ENCODE peak calls at places on chromosome 1, in eight cellular contexts. X, O, A, Q, J, C, K and Z are unnamed samples.

GRCh38 chr1:163747261-163747660 is 425.5 kb downstream of the NUF2 start:
- DNase-seq in X (no peak), O (no peak), A (no peak), Q (no peak), J (peak; percentile 50), C (peak; percentile 47), K (peak; percentile 13), Z (no peak)

GRCh38 chr1:84749427-84749826 is 59.2 kb upstream of the SSX2IP start:
- DNase-seq in X (no peak), O (no peak), A (no peak), Q (no peak), J (peak; percentile 81), C (no peak), K (no peak), Z (no peak)

GRCh38 chr1:184386271-184387068 is at the start of gene C1orf21:
- DNase-seq in X (peak; percentile 91), O (peak; percentile 86), A (no peak), Q (peak; percentile 93), J (peak; percentile 92), C (peak; percentile 27), K (peak; percentile 86), Z (peak; percentile 35)

GRCh38 chr1:85109475-85109874 is 61.2 kb upstream of the MCOLN3 start:
- DNase-seq in X (peak; percentile 59), O (peak; percentile 67), A (peak; percentile 54), Q (peak; percentile 58), J (peak; percentile 74), C (peak; percentile 15), K (peak; percentile 65), Z (peak; percentile 23)

GRCh38 chr1:236280438-236281285 is 1.1 kb downstream of the ERO1B start:
- DNase-seq in X (peak; percentile 23), O (no peak), A (no peak), Q (peak; percentile 24), J (no peak), C (no peak), K (no peak), Z (no peak)

GRCh38 chr1:188958461-188959115 is 1519.1 kb downstream of the BRINP3 start:
- DNase-seq in X (no peak), O (no peak), A (no peak), Q (no peak), J (no peak), C (no peak), K (peak; percentile 30), Z (no peak)

GRCh38 chr1:90187186-90187585 is 192.3 kb downstream of the ZNF326 start:
- DNase-seq in X (no peak), O (no peak), A (no peak), Q (no peak), J (no peak), C (no peak), K (no peak), Z (no peak)

GRCh38 chr1:85661767-85662166 is 46.5 kb downstream of the ZNHIT6 start:
- DNase-seq in X (no peak), O (no peak), A (no peak), Q (no peak), J (no peak), C (no peak), K (no peak), Z (no peak)

GRCh38 chr1:200737647-200738296 is 921 bp upstream of the CAMSAP2 start:
- DNase-seq in X (no peak), O (no peak), A (no peak), Q (no peak), J (no peak), C (no peak), K (no peak), Z (no peak)

GRCh38 chr1:103520822-103521221 is 4.7 kb upstream of the RNPC3 start:
- DNase-seq in X (no peak), O (no peak), A (no peak), Q (no peak), J (no peak), C (no peak), K (no peak), Z (no peak)

GRCh38 chr1:31310131-31310530 is 13.3 kb downstream of the ZCCHC17 start:
- DNase-seq in X (no peak), O (no peak), A (no peak), Q (no peak), J (no peak), C (no peak), K (no peak), Z (no peak)

GRCh38 chr1:27686223-27686990 is 14.4 kb upstream of the IFI6 start:
- DNase-seq in X (peak; percentile 90), O (peak; percentile 81), A (no peak), Q (no peak), J (peak; percentile 41), C (no peak), K (no peak), Z (no peak)

GRCh38 chr1:94055459-94056122 is 65.4 kb downstream of the ABCA4 start:
- DNase-seq in X (no peak), O (no peak), A (no peak), Q (no peak), J (peak; percentile 26), C (no peak), K (no peak), Z (no peak)

GRCh38 chr1:22110016-22110415 is 32.9 kb downstream of the WNT4 start:
- DNase-seq in X (no peak), O (no peak), A (no peak), Q (no peak), J (no peak), C (no peak), K (no peak), Z (no peak)

DNA sequence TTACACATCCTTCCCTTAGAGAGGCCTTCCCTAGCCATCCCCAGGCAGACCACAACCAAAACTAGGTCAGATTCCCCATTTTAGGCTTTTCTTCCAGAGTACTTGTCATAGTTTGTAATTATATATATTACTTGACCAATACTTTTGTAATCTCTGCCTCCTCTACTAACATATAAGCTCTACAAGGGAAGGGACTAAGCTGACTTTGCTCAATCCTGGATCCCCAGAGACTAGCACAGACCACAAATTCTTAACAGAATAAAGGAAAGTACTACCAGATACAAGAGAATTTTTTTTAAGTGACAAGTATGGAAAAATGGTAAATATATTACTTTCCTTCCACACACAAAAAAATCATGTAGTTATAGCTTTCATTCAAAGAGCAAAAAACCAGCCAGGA is 2.0 kb downstream of the ZMYM6 start:
- DNase-seq in X (no peak), O (no peak), A (no peak), Q (no peak), J (no peak), C (no peak), K (no peak), Z (no peak)
- H3K4me3 ChIP-seq in X (no peak overlapping the region), O (peak overlapping the region; percentile 3), A (no peak overlapping the region), Q (no peak overlapping the region), J (peak overlapping the region; percentile 53), C (no peak overlapping the region), K (no peak overlapping the region), Z (no peak overlapping the region)

DNA sequence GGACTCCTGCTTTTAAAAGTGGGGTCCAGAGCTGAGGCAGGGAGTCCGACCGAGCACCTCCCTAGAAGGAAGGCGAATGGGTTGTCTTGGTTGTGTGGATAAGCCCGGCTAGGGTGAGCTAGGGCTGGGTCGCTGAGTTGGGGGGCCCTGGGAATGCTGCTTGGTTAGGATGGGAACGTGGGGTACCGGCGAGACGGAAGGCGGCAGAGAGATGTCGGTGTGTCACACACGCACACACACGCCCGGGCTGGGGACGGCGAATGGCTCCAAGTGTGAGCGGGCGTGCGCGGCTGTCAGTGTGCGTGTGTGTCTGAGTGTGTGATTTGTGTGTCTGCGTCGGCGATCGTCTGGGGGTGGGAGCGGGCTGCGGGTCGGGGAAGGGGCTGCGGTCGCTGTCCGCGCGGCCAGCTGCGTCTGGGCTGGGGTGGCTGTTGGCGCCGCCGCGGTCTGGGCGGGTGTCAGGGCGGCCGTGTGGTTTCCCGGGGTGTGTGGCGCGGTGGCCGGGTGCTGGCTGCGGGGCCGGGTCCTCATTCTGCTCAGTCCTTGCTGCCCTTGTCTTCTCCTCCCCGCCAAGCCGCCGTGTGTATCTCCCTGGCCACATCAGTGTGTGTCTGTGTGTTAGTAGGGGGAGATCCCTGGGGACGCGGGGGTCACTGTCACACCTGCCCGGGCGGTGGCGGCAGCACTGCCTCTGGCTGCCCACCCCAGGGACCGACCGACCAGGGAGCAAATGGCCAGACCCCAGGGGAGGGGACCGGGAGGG is 1.0 kb downstream of the EFNA3 start:
- DNase-seq in X (peak; percentile 47), O (no peak), A (no peak), Q (no peak), J (no peak), C (no peak), K (no peak), Z (no peak)
- H3K4me3 ChIP-seq in X (peak overlapping the region; percentile 48), O (peak overlapping the region; percentile 6), A (peak overlapping the region; percentile 50), Q (no peak overlapping the region), J (peak overlapping the region; percentile 61), C (no peak overlapping the region), K (no peak overlapping the region), Z (no peak overlapping the region)

DNA sequence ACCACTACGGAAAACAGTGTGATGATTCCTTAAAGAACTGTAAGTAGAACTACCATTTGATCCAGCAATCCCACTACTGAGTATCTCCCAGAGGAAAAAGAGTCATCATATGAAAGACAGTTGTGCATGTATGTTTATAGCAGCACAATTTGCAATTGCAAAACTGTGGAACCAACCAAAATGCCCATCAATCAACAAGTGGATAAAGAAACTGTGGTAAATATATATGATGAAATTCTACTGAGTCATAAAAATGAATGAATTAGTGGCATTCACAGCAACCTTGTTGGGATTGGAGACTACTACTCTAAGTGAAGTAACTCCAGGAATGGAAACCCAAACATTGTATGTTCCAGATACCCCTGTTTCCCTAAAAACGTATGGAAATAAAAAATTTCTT is 337.0 kb upstream of the PTBP2 start:
- DNase-seq in X (no peak), O (no peak), A (no peak), Q (no peak), J (peak; percentile 58), C (no peak), K (no peak), Z (no peak)
- H3K4me3 ChIP-seq in X (no peak overlapping the region), O (no peak overlapping the region), A (no peak overlapping the region), Q (no peak overlapping the region), J (no peak overlapping the region), C (no peak overlapping the region), K (no peak overlapping the region), Z (no peak overlapping the region)

GRCh38 chr1:244444854-244445253 is 6.9 kb downstream of the ADSS2 start:
- DNase-seq in X (no peak), O (no peak), A (no peak), Q (no peak), J (peak; percentile 47), C (no peak), K (no peak), Z (no peak)
- H3K4me3 ChIP-seq in X (no peak overlapping the region), O (no peak overlapping the region), A (no peak overlapping the region), Q (no peak overlapping the region), J (no peak overlapping the region), C (no peak overlapping the region), K (no peak overlapping the region), Z (no peak overlapping the region)

DNA sequence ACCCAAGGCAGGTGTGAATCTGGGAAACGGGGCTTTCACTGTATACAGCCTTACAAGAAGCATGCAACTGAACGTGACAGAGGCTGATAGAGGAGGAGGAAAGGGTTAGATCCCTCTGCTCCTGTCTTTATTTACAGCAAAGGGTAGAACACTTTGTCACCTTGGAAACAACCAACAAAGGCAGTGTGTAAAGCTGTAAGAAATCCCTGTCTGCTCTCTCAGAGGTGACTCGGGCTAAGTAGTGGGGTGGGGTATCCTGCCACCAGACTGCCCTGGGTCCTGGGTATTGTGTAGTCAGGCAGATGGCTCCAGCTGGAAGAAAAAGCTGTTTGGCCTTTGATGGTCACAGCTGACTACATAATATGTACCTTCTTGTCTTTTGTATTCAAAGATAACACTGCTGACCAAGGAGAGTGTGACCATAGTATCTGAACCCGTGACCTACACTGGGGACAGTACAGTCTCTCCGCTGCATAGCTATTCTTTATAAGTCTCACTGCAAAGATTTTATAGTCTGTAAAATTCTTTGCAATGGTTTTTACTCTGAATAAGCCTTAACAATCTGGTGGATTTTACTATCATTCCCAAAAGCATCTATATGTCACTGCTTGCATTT is 22.1 kb upstream of the POU2F1 start:
- DNase-seq in X (no peak), O (no peak), A (no peak), Q (no peak), J (no peak), C (no peak), K (no peak), Z (no peak)
- H3K4me3 ChIP-seq in X (no peak overlapping the region), O (no peak overlapping the region), A (no peak overlapping the region), Q (no peak overlapping the region), J (no peak overlapping the region), C (no peak overlapping the region), K (no peak overlapping the region), Z (no peak overlapping the region)